ENCODE peak calls at places on chromosomes 6 and 20, in seven cellular contexts. D, H, R, W, N, K and I are unnamed samples.
A peak's percentile ranks its signal among the peaks of the same experiment; 100 is the strongest.

GRCh38 chr6:23478324-23478723 is 647.7 kb upstream of the NRSN1 start:
- DNase-seq in D (no peak), H (no peak), R (no peak), W (no peak), N (no peak), K (no peak), I (no peak)

GRCh38 chr20:50580016-50580747 is 70.0 kb downstream of the PTPN1 start:
- DNase-seq in D (peak; percentile 91), H (peak; percentile 92), R (peak; percentile 70), W (no peak), N (peak; percentile 86), K (no peak), I (no peak)

GRCh38 chr6:148455225-148455624 is 112.6 kb downstream of the SASH1 start:
- DNase-seq in D (no peak), H (no peak), R (no peak), W (no peak), N (no peak), K (no peak), I (no peak)

GRCh38 chr20:51487525-51488279 is 54.8 kb downstream of the NFATC2 start:
- DNase-seq in D (no peak), H (no peak), R (peak; percentile 29), W (no peak), N (peak; percentile 24), K (no peak), I (no peak)

GRCh38 chr6:87174078-87174579 is 18.8 kb downstream of the ZNF292 start:
- DNase-seq in D (no peak), H (no peak), R (no peak), W (no peak), N (no peak), K (no peak), I (no peak)

GRCh38 chr20:11057624-11058023 is 383.8 kb upstream of the JAG1 start:
- DNase-seq in D (no peak), H (no peak), R (no peak), W (no peak), N (no peak), K (no peak), I (no peak)

GRCh38 chr6:4914412-4915159 is 89.3 kb downstream of the RPP40 start:
- DNase-seq in D (no peak), H (no peak), R (no peak), W (no peak), N (no peak), K (no peak), I (no peak)

GRCh38 chr6:46734867-46735719 is at the start of gene PLA2G7:
- DNase-seq in D (peak; percentile 74), H (peak; percentile 35), R (no peak), W (peak; percentile 5), N (no peak), K (no peak), I (peak; percentile 4)

GRCh38 chr20:41261790-41262717 is 55.5 kb downstream of the ZHX3 start:
- DNase-seq in D (no peak), H (no peak), R (no peak), W (no peak), N (peak; percentile 30), K (no peak), I (no peak)

GRCh38 chr6:32096087-32096393 is 13.1 kb downstream of the TNXB start:
- DNase-seq in D (no peak), H (peak; percentile 59), R (no peak), W (no peak), N (no peak), K (no peak), I (no peak)

GRCh38 chr6:137968901-137969300 is 101.8 kb downstream of the TNFAIP3 start:
- DNase-seq in D (no peak), H (no peak), R (no peak), W (no peak), N (peak; percentile 39), K (no peak), I (no peak)

GRCh38 chr6:137637161-137637560 is 143.0 kb upstream of the OLIG3 start:
- DNase-seq in D (no peak), H (no peak), R (peak; percentile 74), W (no peak), N (no peak), K (no peak), I (no peak)

GRCh38 chr20:8757146-8757545 is 311.7 kb upstream of the PLCB4 start:
- DNase-seq in D (no peak), H (no peak), R (no peak), W (no peak), N (no peak), K (no peak), I (no peak)

GRCh38 chr6:91434135-91434534 is 847.3 kb upstream of the MAP3K7 start:
- DNase-seq in D (no peak), H (no peak), R (no peak), W (no peak), N (no peak), K (no peak), I (no peak)

GRCh38 chr20:56388882-56389281 is 3.1 kb downstream of the AURKA start:
- DNase-seq in D (no peak), H (no peak), R (no peak), W (no peak), N (no peak), K (no peak), I (no peak)

GRCh38 chr20:59022754-59023153 is 3.5 kb downstream of the TUBB1 start:
- DNase-seq in D (no peak), H (no peak), R (no peak), W (no peak), N (no peak), K (no peak), I (no peak)

GRCh38 chr6:64861039-64861651 is 845.9 kb downstream of the EYS start:
- DNase-seq in D (no peak), H (no peak), R (no peak), W (no peak), N (no peak), K (no peak), I (no peak)

GRCh38 chr6:6729971-6730370 is 141.5 kb downstream of the LY86 start:
- DNase-seq in D (no peak), H (no peak), R (no peak), W (no peak), N (no peak), K (no peak), I (no peak)

GRCh38 chr6:135087803-135088202 is 33.2 kb upstream of the HBS1L start:
- DNase-seq in D (no peak), H (no peak), R (no peak), W (no peak), N (no peak), K (no peak), I (no peak)

GRCh38 chr6:95856876-95857364 is 158.9 kb upstream of the FUT9 start:
- DNase-seq in D (no peak), H (no peak), R (peak; percentile 90), W (no peak), N (no peak), K (no peak), I (no peak)

GRCh38 chr20:53611449-53611894 is 17.8 kb upstream of the ZNF217 start:
- DNase-seq in D (peak; percentile 37), H (peak; percentile 42), R (no peak), W (no peak), N (no peak), K (peak; percentile 82), I (no peak)
- TF ChIP-seq POLR2AphosphoS5 in D (no peak), H (peak; percentile 68), R (no peak), W (no peak), N (peak; percentile 39), K (no peak), I (no peak)

DNA sequence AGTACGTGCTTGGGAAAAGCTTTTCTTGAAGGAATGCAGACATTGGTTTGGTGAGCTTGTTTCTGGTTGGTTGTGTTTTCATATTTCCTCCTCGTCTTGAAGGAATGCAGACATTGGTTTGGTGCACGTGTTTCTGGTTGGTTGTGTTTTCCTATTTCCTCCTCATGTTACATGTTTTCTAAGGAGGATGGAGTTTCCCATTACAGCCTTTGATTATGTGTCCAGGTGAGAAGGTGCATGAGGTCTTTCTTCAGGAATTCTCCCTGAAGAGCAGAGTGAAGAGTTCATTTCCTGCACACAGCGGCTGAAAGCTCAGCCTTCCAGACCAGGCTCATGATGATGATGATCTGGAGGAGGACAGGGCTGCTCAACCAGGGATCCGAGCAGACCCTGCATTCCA is 190.6 kb downstream of the SMOC2 start:
- DNase-seq in D (no peak), H (no peak), R (no peak), W (no peak), N (no peak), K (no peak), I (no peak)
- TF ChIP-seq TAF1 in D (no peak), H (no peak), R (no peak), W (no peak), N (no peak), K (no peak), I (no peak)

GRCh38 chr6:131063028-131063763 is at the start of gene EPB41L2:
- DNase-seq in D (peak; percentile 93), H (peak; percentile 69), R (peak; percentile 91), W (peak; percentile 44), N (peak; percentile 86), K (peak; percentile 26), I (peak; percentile 56)
- TF ChIP-seq POLR2AphosphoS5 in D (peak; percentile 74), H (no peak), R (peak; percentile 86), W (no peak), N (no peak), K (peak; percentile 78), I (peak; percentile 37)

GRCh38 chr20:53628076-53628475 is 34.4 kb upstream of the ZNF217 start:
- DNase-seq in D (no peak), H (no peak), R (no peak), W (no peak), N (no peak), K (no peak), I (no peak)
- TF ChIP-seq TAF1 in D (no peak), H (no peak), R (no peak), W (no peak), N (no peak), K (no peak), I (no peak)

GRCh38 chr20:38426006-38426405 is 9.1 kb downstream of the SNHG17 start:
- DNase-seq in D (no peak), H (no peak), R (peak; percentile 40), W (no peak), N (peak; percentile 54), K (no peak), I (no peak)
- TF ChIP-seq POLR2AphosphoS5 in D (no peak), H (no peak), R (no peak), W (peak; percentile 19), N (no peak), K (no peak), I (no peak)